ENCODE peak calls at places on chromosomes 16 and 17, in five cellular contexts. One of them, this sample, is unnamed.

GRCh38 chr16:76235025-76235424 is 42.2 kb upstream of the CNTNAP4 start:
- DNase-seq in SK-N-SH: no peak
- DNase-seq in IMR-90: no peak
- DNase-seq in GM12878: no peak
- DNase-seq in K562: no peak
- DNase-seq in this sample: no peak

GRCh38 chr16:61313931-61314330 is 722.3 kb downstream of the CDH8 start:
- DNase-seq in SK-N-SH: no peak
- DNase-seq in IMR-90: no peak
- DNase-seq in GM12878: no peak
- DNase-seq in K562: no peak
- DNase-seq in this sample: no peak

GRCh38 chr17:34703533-34703932 is 124.2 kb downstream of the TMEM132E start:
- DNase-seq in SK-N-SH: no peak
- DNase-seq in IMR-90: peak; percentile 43
- DNase-seq in GM12878: no peak
- DNase-seq in K562: peak; percentile 60
- DNase-seq in this sample: peak; percentile 10

GRCh38 chr17:80701730-80702129 is 157.1 kb downstream of the RPTOR start:
- DNase-seq in SK-N-SH: no peak
- DNase-seq in IMR-90: no peak
- DNase-seq in GM12878: no peak
- DNase-seq in K562: no peak
- DNase-seq in this sample: peak; percentile 27

GRCh38 chr16:10266809-10267208 is 84.6 kb upstream of the GRIN2A start:
- DNase-seq in SK-N-SH: no peak
- DNase-seq in IMR-90: no peak
- DNase-seq in GM12878: peak; percentile 54
- DNase-seq in K562: no peak
- DNase-seq in this sample: no peak

GRCh38 chr16:52633230-52633629 is 86.3 kb upstream of the TOX3 start:
- DNase-seq in SK-N-SH: no peak
- DNase-seq in IMR-90: no peak
- DNase-seq in GM12878: no peak
- DNase-seq in K562: no peak
- DNase-seq in this sample: no peak

GRCh38 chr17:66494023-66494803 is 191.8 kb downstream of the PRKCA start:
- DNase-seq in SK-N-SH: no peak
- DNase-seq in IMR-90: peak; percentile 94
- DNase-seq in GM12878: no peak
- DNase-seq in K562: peak; percentile 30
- DNase-seq in this sample: no peak

GRCh38 chr16:26963109-26963508 is 103.6 kb upstream of the C16orf82 start:
- DNase-seq in SK-N-SH: peak; percentile 27
- DNase-seq in IMR-90: peak; percentile 36
- DNase-seq in GM12878: no peak
- DNase-seq in K562: peak; percentile 58
- DNase-seq in this sample: peak; percentile 12

GRCh38 chr17:47955497-47956461 is 1.9 kb downstream of the PRR15L start:
- DNase-seq in SK-N-SH: no peak
- DNase-seq in IMR-90: no peak
- DNase-seq in GM12878: no peak
- DNase-seq in K562: no peak
- DNase-seq in this sample: no peak

GRCh38 chr17:78738245-78738644 is 43.8 kb downstream of the CYTH1 start:
- DNase-seq in SK-N-SH: no peak
- DNase-seq in IMR-90: no peak
- DNase-seq in GM12878: no peak
- DNase-seq in K562: no peak
- DNase-seq in this sample: no peak

GRCh38 chr16:17379121-17379571 is 91.6 kb downstream of the XYLT1 start:
- DNase-seq in SK-N-SH: peak; percentile 52
- DNase-seq in IMR-90: peak; percentile 70
- DNase-seq in GM12878: no peak
- DNase-seq in K562: no peak
- DNase-seq in this sample: no peak

GRCh38 chr16:17972460-17972943 is 364.0 kb downstream of the NPIPA8 start:
- DNase-seq in SK-N-SH: peak; percentile 88
- DNase-seq in IMR-90: no peak
- DNase-seq in GM12878: no peak
- DNase-seq in K562: no peak
- DNase-seq in this sample: no peak

GRCh38 chr16:88349903-88350900 is 32.6 kb upstream of the ZNF469 start:
- DNase-seq in SK-N-SH: peak; percentile 35
- DNase-seq in IMR-90: no peak
- DNase-seq in GM12878: no peak
- DNase-seq in K562: no peak
- DNase-seq in this sample: no peak

GRCh38 chr17:27596106-27596505 is 34.9 kb upstream of the LGALS9 start:
- DNase-seq in SK-N-SH: no peak
- DNase-seq in IMR-90: peak; percentile 26
- DNase-seq in GM12878: no peak
- DNase-seq in K562: no peak
- DNase-seq in this sample: no peak

GRCh38 chr17:38601539-38602351 is 4.0 kb downstream of the SRCIN1 start:
- DNase-seq in SK-N-SH: peak; percentile 69
- DNase-seq in IMR-90: no peak
- DNase-seq in GM12878: no peak
- DNase-seq in K562: peak; percentile 53
- DNase-seq in this sample: peak; percentile 58

GRCh38 chr17:11241611-11242226 is 706 bp downstream of the SHISA6 start:
- DNase-seq in SK-N-SH: peak; percentile 22
- DNase-seq in IMR-90: no peak
- DNase-seq in GM12878: no peak
- DNase-seq in K562: no peak
- DNase-seq in this sample: no peak

GRCh38 chr17:53626286-53626685 is 196.4 kb upstream of the KIF2B start:
- DNase-seq in SK-N-SH: no peak
- DNase-seq in IMR-90: peak; percentile 67
- DNase-seq in GM12878: no peak
- DNase-seq in K562: peak; percentile 23
- DNase-seq in this sample: no peak

GRCh38 chr17:57915980-57916757 is 39.0 kb downstream of the CUEDC1 start:
- DNase-seq in SK-N-SH: peak; percentile 70
- DNase-seq in IMR-90: peak; percentile 26
- DNase-seq in GM12878: no peak
- DNase-seq in K562: no peak
- DNase-seq in this sample: no peak

GRCh38 chr17:57915532-57915931 is 39.7 kb downstream of the CUEDC1 start:
- DNase-seq in SK-N-SH: no peak
- DNase-seq in IMR-90: peak; percentile 28
- DNase-seq in GM12878: no peak
- DNase-seq in K562: no peak
- DNase-seq in this sample: no peak

GRCh38 chr17:57914274-57915147 is 40.7 kb downstream of the CUEDC1 start:
- DNase-seq in SK-N-SH: no peak
- DNase-seq in IMR-90: no peak
- DNase-seq in GM12878: no peak
- DNase-seq in K562: no peak
- DNase-seq in this sample: no peak

GRCh38 chr17:57918017-57918895 is 37.0 kb downstream of the CUEDC1 start:
- DNase-seq in SK-N-SH: no peak
- DNase-seq in IMR-90: peak; percentile 80
- DNase-seq in GM12878: no peak
- DNase-seq in K562: peak; percentile 46
- DNase-seq in this sample: no peak

DNA sequence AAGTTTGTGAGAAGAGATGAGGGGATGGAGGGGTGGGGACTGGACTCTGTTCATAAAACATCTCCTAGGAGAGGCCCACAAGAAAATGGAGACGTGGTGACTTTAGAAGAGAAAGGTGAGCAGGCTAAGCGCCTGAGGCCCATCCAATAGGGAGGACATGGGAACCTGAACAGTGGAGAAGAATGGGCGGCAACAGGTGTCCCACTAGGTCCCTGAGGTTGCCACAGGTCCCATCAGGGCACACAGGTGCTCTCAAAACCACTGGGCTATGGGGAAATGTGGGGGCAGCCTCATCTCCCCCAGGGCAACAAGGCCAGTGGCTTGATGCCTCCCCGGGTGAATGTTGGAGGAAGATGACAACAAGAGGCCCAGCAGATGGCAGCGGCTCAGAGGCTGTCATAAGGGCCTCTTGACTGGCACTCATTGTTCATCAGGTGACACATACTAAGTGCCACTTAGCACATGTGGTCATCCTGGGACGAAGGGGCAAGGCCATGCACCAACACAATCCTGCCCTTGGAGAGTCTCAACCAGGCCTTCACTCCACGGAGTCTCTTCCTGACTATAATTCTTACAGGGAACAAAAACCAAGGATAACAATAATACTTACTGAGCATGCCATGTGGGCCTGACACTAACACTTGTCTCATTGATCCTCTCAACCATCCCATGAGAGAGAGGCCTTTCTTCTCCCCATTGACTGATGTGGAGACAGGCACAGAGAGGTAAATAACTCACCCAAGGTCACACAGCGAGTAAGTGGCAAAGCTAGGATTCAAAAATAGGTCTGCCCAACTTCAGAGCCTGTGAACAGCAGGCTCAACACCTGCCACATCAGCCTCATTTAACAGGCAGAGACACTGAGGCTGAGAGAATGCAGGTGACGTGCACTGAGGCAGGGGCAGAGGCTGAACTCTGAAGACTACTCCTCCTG is 38.0 kb downstream of the CUEDC1 start:
- DNase-seq in SK-N-SH: no peak
- DNase-seq in IMR-90: no peak
- DNase-seq in GM12878: no peak
- DNase-seq in K562: no peak
- DNase-seq in this sample: peak; percentile 53
- TF ChIP-seq MXI1 in SK-N-SH: no peak
- TF ChIP-seq MXI1 in IMR-90: no peak
- TF ChIP-seq MXI1 in GM12878: no peak
- TF ChIP-seq MXI1 in K562: no peak
- TF ChIP-seq MXI1 in this sample: no peak

DNA sequence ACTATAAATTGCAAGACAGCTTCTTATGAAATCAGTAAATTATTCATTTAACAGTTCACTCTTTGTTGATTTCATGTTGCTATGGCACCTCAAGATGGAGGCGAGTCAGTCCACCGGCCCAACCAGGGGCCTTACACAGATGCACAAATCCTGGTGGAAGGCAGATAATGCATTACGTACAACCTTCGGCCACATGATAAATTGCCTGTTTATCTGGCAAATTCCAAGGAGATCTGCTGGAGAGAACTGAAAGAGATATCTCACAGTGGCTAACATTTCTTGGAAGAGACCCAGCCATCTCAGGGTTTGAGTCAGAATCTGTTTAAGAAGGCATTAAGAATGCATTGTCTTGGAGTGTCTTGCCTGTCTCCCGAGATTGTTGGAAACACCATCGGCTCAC is 225.6 kb downstream of the MSI2 start:
- DNase-seq in SK-N-SH: no peak
- DNase-seq in IMR-90: peak; percentile 100
- DNase-seq in GM12878: no peak
- DNase-seq in K562: peak; percentile 32
- DNase-seq in this sample: no peak
- TF ChIP-seq MXI1 in SK-N-SH: no peak
- TF ChIP-seq MXI1 in IMR-90: no peak
- TF ChIP-seq MXI1 in GM12878: no peak
- TF ChIP-seq MXI1 in K562: peak; percentile 56
- TF ChIP-seq MXI1 in this sample: no peak

GRCh38 chr16:56615353-56615752 is 7.0 kb downstream of the MT2A start:
- DNase-seq in SK-N-SH: no peak
- DNase-seq in IMR-90: peak; percentile 48
- DNase-seq in GM12878: no peak
- DNase-seq in K562: no peak
- DNase-seq in this sample: no peak

GRCh38 chr16:56616608-56617211 is 8.3 kb downstream of the MT2A start:
- DNase-seq in SK-N-SH: no peak
- DNase-seq in IMR-90: no peak
- DNase-seq in GM12878: no peak
- DNase-seq in K562: no peak
- DNase-seq in this sample: no peak

GRCh38 chr16:56613706-56614105 is 5.3 kb downstream of the MT2A start:
- DNase-seq in SK-N-SH: no peak
- DNase-seq in IMR-90: no peak
- DNase-seq in GM12878: no peak
- DNase-seq in K562: no peak
- DNase-seq in this sample: no peak

GRCh38 chr16:56617212-56618085 is 8.1 kb upstream of the MT1E start:
- DNase-seq in SK-N-SH: no peak
- DNase-seq in IMR-90: peak; percentile 57
- DNase-seq in GM12878: no peak
- DNase-seq in K562: no peak
- DNase-seq in this sample: no peak

DNA sequence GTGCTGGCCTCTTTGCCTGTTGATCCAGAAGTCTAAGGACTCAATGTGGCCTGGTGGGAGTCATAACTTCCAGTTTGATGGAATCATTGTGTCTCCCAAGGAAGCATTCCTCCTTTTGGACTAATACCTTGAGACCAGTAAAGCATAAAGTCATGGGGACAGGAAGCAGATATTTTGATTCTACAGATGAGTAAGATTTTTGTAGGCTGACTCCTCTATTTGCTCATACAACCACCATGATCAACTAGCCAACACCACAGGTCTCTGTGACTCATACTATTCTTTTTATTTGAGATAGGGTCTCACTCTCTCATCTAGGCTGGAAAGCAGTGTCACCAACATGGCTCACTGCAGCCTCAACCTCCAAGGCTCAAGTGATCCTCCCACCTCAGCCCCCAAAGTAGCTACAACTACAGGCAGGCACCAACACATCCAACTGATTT is 6.2 kb downstream of the MT2A start:
- DNase-seq in SK-N-SH: no peak
- DNase-seq in IMR-90: peak; percentile 86
- DNase-seq in GM12878: no peak
- DNase-seq in K562: no peak
- DNase-seq in this sample: peak; percentile 39
- TF ChIP-seq MXI1 in SK-N-SH: no peak
- TF ChIP-seq MXI1 in IMR-90: no peak
- TF ChIP-seq MXI1 in GM12878: no peak
- TF ChIP-seq MXI1 in K562: no peak
- TF ChIP-seq MXI1 in this sample: no peak

GRCh38 chr17:44176257-44176656 is 5.8 kb downstream of the ASB16 start:
- DNase-seq in SK-N-SH: no peak
- DNase-seq in IMR-90: no peak
- DNase-seq in GM12878: no peak
- DNase-seq in K562: no peak
- DNase-seq in this sample: no peak
- TF ChIP-seq MXI1 in SK-N-SH: no peak
- TF ChIP-seq MXI1 in IMR-90: no peak
- TF ChIP-seq MXI1 in GM12878: no peak
- TF ChIP-seq MXI1 in K562: no peak
- TF ChIP-seq MXI1 in this sample: no peak